ENCODE peak calls at places on chromosome X, in nine cellular contexts. Z, B, C, S, Y, T, X, P and K are unnamed samples.

GRCh38 chrX:40504801-40505605 is 75.8 kb upstream of the ATP6AP2 start:
- DNase-seq in Z (no peak), B (no peak), C (no peak), S (peak; percentile 75), Y (no peak), T (peak; percentile 29), X (no peak), P (no peak), K (no peak)

GRCh38 chrX:47264507-47265173 is 31.8 kb downstream of the USP11 start:
- DNase-seq in Z (no peak), B (no peak), C (no peak), S (peak; percentile 12), Y (no peak), T (no peak), X (no peak), P (no peak), K (no peak)

GRCh38 chrX:69156638-69157037 is 8.6 kb downstream of the PJA1 start:
- DNase-seq in Z (no peak), B (peak; percentile 67), C (no peak), S (no peak), Y (no peak), T (no peak), X (no peak), P (no peak), K (no peak)

GRCh38 chrX:45767021-45767491 is 566.4 kb upstream of the DIPK2B start:
- DNase-seq in Z (no peak), B (no peak), C (no peak), S (no peak), Y (no peak), T (no peak), X (no peak), P (no peak), K (no peak)

GRCh38 chrX:97629597-97629985 is 745.9 kb downstream of the RPA4 start:
- DNase-seq in Z (no peak), B (no peak), C (no peak), S (no peak), Y (no peak), T (no peak), X (no peak), P (no peak), K (no peak)

GRCh38 chrX:134694935-134695334 is 36.7 kb upstream of the PLAC1 start:
- DNase-seq in Z (no peak), B (no peak), C (no peak), S (no peak), Y (no peak), T (no peak), X (no peak), P (no peak), K (no peak)

GRCh38 chrX:138890491-138890890 is 179.0 kb upstream of the FGF13 start:
- DNase-seq in Z (no peak), B (no peak), C (no peak), S (peak; percentile 43), Y (no peak), T (no peak), X (no peak), P (no peak), K (no peak)

GRCh38 chrX:48695925-48696300 is 621 bp upstream of the SUV39H1 start:
- DNase-seq in Z (no peak), B (no peak), C (no peak), S (peak; percentile 11), Y (peak; percentile 4), T (no peak), X (no peak), P (no peak), K (peak; percentile 85)

GRCh38 chrX:133413218-133413925 is 1.9 kb downstream of the GPC4 start:
- DNase-seq in Z (peak; percentile 69), B (no peak), C (no peak), S (no peak), Y (no peak), T (no peak), X (no peak), P (no peak), K (no peak)

GRCh38 chrX:25020391-25021131 is 4.8 kb upstream of the ARX start:
- DNase-seq in Z (no peak), B (no peak), C (no peak), S (peak; percentile 28), Y (peak; percentile 24), T (no peak), X (no peak), P (no peak), K (peak; percentile 71)

GRCh38 chrX:19017271-19017670 is 33.4 kb upstream of the PHKA2 start:
- DNase-seq in Z (no peak), B (no peak), C (no peak), S (peak; percentile 17), Y (peak; percentile 16), T (no peak), X (no peak), P (no peak), K (peak; percentile 78)

GRCh38 chrX:131783555-131784338 is 239.4 kb upstream of the STK26 start:
- DNase-seq in Z (no peak), B (no peak), C (no peak), S (no peak), Y (peak; percentile 79), T (no peak), X (peak; percentile 78), P (no peak), K (no peak)

GRCh38 chrX:51420610-51421009 is 75.8 kb downstream of the NUDT11 start:
- DNase-seq in Z (no peak), B (no peak), C (peak; percentile 11), S (peak; percentile 33), Y (peak; percentile 21), T (no peak), X (peak; percentile 13), P (no peak), K (peak; percentile 62)

GRCh38 chrX:138765061-138765460 is 53.5 kb upstream of the FGF13 start:
- DNase-seq in Z (no peak), B (no peak), C (no peak), S (peak; percentile 54), Y (no peak), T (no peak), X (no peak), P (no peak), K (no peak)

GRCh38 chrX:18428006-18428405 is 2.6 kb downstream of the CDKL5 start:
- DNase-seq in Z (no peak), B (no peak), C (no peak), S (no peak), Y (no peak), T (no peak), X (peak; percentile 23), P (no peak), K (peak; percentile 27)

GRCh38 chrX:136784231-136784630 is 3.5 kb upstream of the ARHGEF6 start:
- DNase-seq in Z (no peak), B (no peak), C (no peak), S (no peak), Y (no peak), T (no peak), X (no peak), P (no peak), K (no peak)

GRCh38 chrX:107715331-107716044 is 60.1 kb downstream of the TSC22D3 start:
- DNase-seq in Z (no peak), B (no peak), C (peak; percentile 20), S (peak; percentile 35), Y (no peak), T (no peak), X (no peak), P (no peak), K (no peak)

GRCh38 chrX:139120760-139121159 is 409.2 kb upstream of the FGF13 start:
- DNase-seq in Z (no peak), B (no peak), C (no peak), S (peak; percentile 9), Y (no peak), T (no peak), X (no peak), P (no peak), K (no peak)

GRCh38 chrX:123917069-123917468 is 44.4 kb upstream of the STAG2 start:
- DNase-seq in Z (no peak), B (no peak), C (no peak), S (no peak), Y (no peak), T (no peak), X (no peak), P (no peak), K (no peak)

GRCh38 chrX:6292599-6292998 is 63.9 kb upstream of the NLGN4X start:
- DNase-seq in Z (no peak), B (no peak), C (no peak), S (no peak), Y (peak; percentile 56), T (no peak), X (no peak), P (no peak), K (peak; percentile 2)

GRCh38 chrX:136162827-136163427 is 15.6 kb downstream of the FHL1 start:
- DNase-seq in Z (no peak), B (no peak), C (peak; percentile 5), S (peak; percentile 56), Y (peak; percentile 23), T (no peak), X (no peak), P (no peak), K (peak; percentile 86)